ENCODE peak calls at places on chromosomes 2 and 18, in ten cellular contexts. Q is psoas muscle; L is keratinocyte; N is body of pancreas; F is MCF 10A; A is DND-41; G is Calu3; U is CD8-positive, alpha-beta T cell; I is breast epithelium; Y is AG10803. R is an unnamed sample.

GRCh38 chr2:129777757-129778607 is 201.5 kb upstream of the RAB6C start:
- DNase-seq in Q (no peak), L (no peak), N (no peak), F (no peak), A (no peak), G (no peak), U (no peak), I (no peak), Y (no peak), R (no peak)

GRCh38 chr2:240387325-240387668 is 48.2 kb upstream of the GPC1 start:
- DNase-seq in Q (no peak), L (no peak), N (no peak), F (no peak), A (no peak), G (no peak), U (no peak), I (no peak), Y (no peak), R (no peak)

GRCh38 chr2:111897924-111898702 is at the start of gene MERTK:
- DNase-seq in Q (peak; percentile 86), L (no peak), N (peak; percentile 88), F (peak; percentile 44), A (peak; percentile 77), G (peak; percentile 83), U (peak; percentile 26), I (peak; percentile 82), Y (peak; percentile 20), R (peak; percentile 26)

GRCh38 chr2:18750662-18751554 is 161.5 kb upstream of the NT5C1B start:
- DNase-seq in Q (no peak), L (no peak), N (no peak), F (peak; percentile 1), A (no peak), G (no peak), U (no peak), I (no peak), Y (peak; percentile 63), R (no peak)

GRCh38 chr2:172821370-172822338 is 86.0 kb downstream of the RAPGEF4 start:
- DNase-seq in Q (no peak), L (no peak), N (no peak), F (no peak), A (no peak), G (no peak), U (no peak), I (no peak), Y (no peak), R (no peak)

GRCh38 chr2:70570041-70570661 is 16.5 kb upstream of the TGFA start:
- DNase-seq in Q (no peak), L (peak; percentile 85), N (no peak), F (peak; percentile 94), A (no peak), G (peak; percentile 66), U (no peak), I (peak; percentile 89), Y (no peak), R (no peak)

GRCh38 chr2:53819627-53820026 is 32.8 kb downstream of the ERLEC1 start:
- DNase-seq in Q (no peak), L (no peak), N (no peak), F (no peak), A (no peak), G (no peak), U (no peak), I (no peak), Y (no peak), R (no peak)

GRCh38 chr18:59056706-59057492 is 82.8 kb upstream of the SEC11C start:
- DNase-seq in Q (peak; percentile 85), L (peak; percentile 26), N (peak; percentile 37), F (peak; percentile 71), A (peak; percentile 37), G (peak; percentile 59), U (no peak), I (peak; percentile 46), Y (peak; percentile 54), R (no peak)

GRCh38 chr2:237723613-237724012 is 75.0 kb upstream of the RBM44 start:
- DNase-seq in Q (no peak), L (peak; percentile 54), N (no peak), F (peak; percentile 49), A (peak; percentile 60), G (peak; percentile 51), U (no peak), I (peak; percentile 15), Y (peak; percentile 44), R (no peak)

GRCh38 chr2:98558852-98559530 is 49.3 kb downstream of the COA5 start:
- DNase-seq in Q (no peak), L (no peak), N (no peak), F (no peak), A (no peak), G (no peak), U (no peak), I (no peak), Y (no peak), R (no peak)

GRCh38 chr2:36569267-36569860 is 28.6 kb downstream of the FEZ2 start:
- DNase-seq in Q (no peak), L (no peak), N (no peak), F (peak; percentile 31), A (no peak), G (no peak), U (no peak), I (no peak), Y (no peak), R (no peak)

GRCh38 chr18:35276276-35276675 is 13.8 kb downstream of the ZSCAN30 start:
- DNase-seq in Q (no peak), L (no peak), N (no peak), F (no peak), A (no peak), G (no peak), U (no peak), I (no peak), Y (no peak), R (no peak)

GRCh38 chr2:11663427-11663826 is 6.6 kb downstream of the NTSR2 start:
- DNase-seq in Q (no peak), L (no peak), N (no peak), F (peak; percentile 51), A (no peak), G (no peak), U (no peak), I (no peak), Y (no peak), R (no peak)

GRCh38 chr2:212863185-212863588 is 288.2 kb downstream of the IKZF2 start:
- DNase-seq in Q (no peak), L (no peak), N (peak; percentile 2), F (peak; percentile 53), A (peak; percentile 65), G (peak; percentile 16), U (no peak), I (no peak), Y (no peak), R (no peak)

GRCh38 chr2:221034026-221034701 is 537.9 kb downstream of the EPHA4 start:
- DNase-seq in Q (no peak), L (no peak), N (no peak), F (no peak), A (no peak), G (no peak), U (no peak), I (no peak), Y (no peak), R (no peak)

GRCh38 chr2:113251118-113251517 is 27.6 kb downstream of the PAX8 start:
- DNase-seq in Q (no peak), L (no peak), N (no peak), F (peak; percentile 2), A (no peak), G (no peak), U (peak; percentile 24), I (no peak), Y (no peak), R (no peak)

GRCh38 chr2:237967463-237967871 is 653 bp downstream of the UBE2F start:
- DNase-seq in Q (peak; percentile 71), L (no peak), N (peak; percentile 33), F (peak; percentile 32), A (no peak), G (peak; percentile 22), U (no peak), I (peak; percentile 19), Y (peak; percentile 16), R (peak; percentile 33)

GRCh38 chr18:23077493-23078256 is 57.6 kb upstream of the CABLES1 start:
- DNase-seq in Q (no peak), L (no peak), N (peak; percentile 17), F (peak; percentile 43), A (no peak), G (peak; percentile 61), U (no peak), I (peak; percentile 24), Y (no peak), R (no peak)
- TF ChIP-seq CTCF in Q (no peak), L (no peak), N (peak; percentile 26), F (peak; percentile 34), A (peak; percentile 42), G (peak; percentile 58), U (no peak), I (peak; percentile 37), Y (no peak), R (no peak)

DNA sequence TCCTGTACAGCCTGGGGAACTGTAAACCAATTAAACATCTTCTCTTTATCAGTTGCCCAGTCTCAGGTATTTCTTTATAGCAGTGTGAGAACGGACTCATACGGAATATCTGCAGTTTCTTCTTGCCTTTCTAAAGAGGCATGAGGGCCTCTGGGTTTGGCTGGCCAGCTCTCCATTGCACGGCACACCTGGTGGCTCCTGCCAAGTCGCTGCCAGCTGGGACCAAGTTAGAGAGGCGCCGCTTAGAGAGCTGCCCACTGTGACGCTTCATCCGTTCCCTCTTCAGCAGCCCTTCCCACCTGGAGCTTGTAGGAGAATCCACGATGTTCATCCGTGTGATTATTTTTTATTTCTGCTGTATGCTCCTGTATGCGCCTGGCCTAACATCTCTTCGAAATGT is 195.4 kb downstream of the TWIST2 start:
- DNase-seq in Q (no peak), L (no peak), N (no peak), F (no peak), A (no peak), G (no peak), U (no peak), I (no peak), Y (no peak), R (no peak)
- TF ChIP-seq CTCF in Q (no peak), L (no peak), N (no peak), F (no peak), A (no peak), G (no peak), U (no peak), I (no peak), Y (no peak), R (no peak)

DNA sequence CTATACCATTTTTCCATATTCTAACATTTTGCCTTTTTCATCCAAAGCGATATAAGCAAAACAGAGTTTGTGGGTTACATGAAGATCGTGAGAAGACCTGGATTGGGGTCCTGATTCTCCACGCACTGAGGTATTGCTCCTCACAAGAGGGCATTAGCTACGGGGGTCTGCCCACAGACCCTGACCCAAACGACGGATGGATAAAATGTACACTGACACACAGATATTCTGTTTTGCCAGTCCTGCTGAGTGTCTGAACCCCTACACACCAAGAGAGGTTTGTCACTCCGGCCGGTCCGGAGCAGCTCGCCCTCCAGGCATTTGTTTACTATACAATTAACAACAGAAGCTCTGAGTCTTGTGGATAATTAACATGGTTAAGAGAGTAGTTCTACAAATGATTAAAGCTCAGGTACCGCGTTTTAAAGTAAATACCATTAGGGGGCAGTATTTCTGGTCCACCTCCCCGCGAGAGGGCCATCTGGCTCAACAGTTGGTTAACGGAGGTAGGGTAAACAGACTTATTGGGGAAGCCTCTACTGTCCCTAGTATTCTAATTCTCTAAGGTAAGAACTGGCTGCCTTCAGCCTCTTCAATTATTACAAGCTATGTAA is 28.4 kb downstream of the SCYGR8 start:
- DNase-seq in Q (no peak), L (no peak), N (no peak), F (no peak), A (no peak), G (peak; percentile 36), U (no peak), I (no peak), Y (no peak), R (no peak)
- TF ChIP-seq CTCF in Q (no peak), L (peak; percentile 25), N (peak; percentile 19), F (no peak), A (no peak), G (peak; percentile 65), U (no peak), I (no peak), Y (peak; percentile 23), R (no peak)

GRCh38 chr18:49162226-49162848 is 211.6 kb upstream of the SMAD7 start:
- DNase-seq in Q (no peak), L (no peak), N (no peak), F (no peak), A (no peak), G (no peak), U (no peak), I (no peak), Y (no peak), R (no peak)
- TF ChIP-seq CTCF in Q (no peak), L (no peak), N (no peak), F (no peak), A (peak; percentile 25), G (no peak), U (no peak), I (no peak), Y (no peak), R (no peak)